ENCODE peak calls at places on chromosomes 11 and 22, in five cellular contexts. J, E, C, Q and U are unnamed samples.

GRCh38 chr22:28855355-28856094 is 27.8 kb upstream of the ZNRF3 start:
- DNase-seq in J (peak), E (peak), C (peak), Q (peak), U (no peak)

GRCh38 chr11:62556102-62556871 is 9.7 kb upstream of the AHNAK start:
- DNase-seq in J (peak), E (peak), C (peak), Q (peak), U (peak)

GRCh38 chr11:117649656-117650055 is 147.4 kb downstream of the DSCAML1 start:
- DNase-seq in J (no peak), E (no peak), C (no peak), Q (no peak), U (no peak)

GRCh38 chr11:78379039-78379670 is 38.5 kb downstream of the GAB2 start:
- DNase-seq in J (no peak), E (no peak), C (no peak), Q (no peak), U (no peak)

GRCh38 chr11:118883004-118883367 is 706 bp upstream of the CXCR5 start:
- DNase-seq in J (no peak), E (no peak), C (no peak), Q (no peak), U (no peak)

GRCh38 chr11:68099474-68100405 is 21.4 kb downstream of the CHKA start:
- DNase-seq in J (peak), E (peak), C (no peak), Q (peak), U (no peak)

GRCh38 chr11:114154271-114155047 is 94.9 kb downstream of the ZBTB16 start:
- DNase-seq in J (peak), E (no peak), C (no peak), Q (no peak), U (no peak)

GRCh38 chr11:28343304-28344233 is 235.4 kb downstream of the METTL15 start:
- DNase-seq in J (no peak), E (peak), C (peak), Q (peak), U (no peak)

GRCh38 chr11:16993495-16993894 is 20.7 kb downstream of the PLEKHA7 start:
- DNase-seq in J (no peak), E (no peak), C (no peak), Q (no peak), U (no peak)

GRCh38 chr11:58059011-58059358 is 28.2 kb downstream of the OR6Q1 start:
- DNase-seq in J (no peak), E (peak), C (no peak), Q (peak), U (no peak)

GRCh38 chr11:18527512-18527911 is 770 bp upstream of the TSG101 start:
- DNase-seq in J (no peak), E (peak), C (no peak), Q (no peak), U (no peak)

GRCh38 chr22:30541979-30542810 is 4.3 kb downstream of the SEC14L6 start:
- DNase-seq in J (no peak), E (no peak), C (no peak), Q (peak), U (no peak)

GRCh38 chr22:21970037-21970799 is 12.4 kb downstream of the TOP3B start:
- DNase-seq in J (no peak), E (no peak), C (no peak), Q (no peak), U (no peak)

GRCh38 chr11:128525411-128526243 is 61.7 kb downstream of the ETS1 start:
- DNase-seq in J (no peak), E (no peak), C (no peak), Q (peak), U (no peak)
- H3K27ac ChIP-seq in J (no peak), E (no peak), C (no peak), Q (no peak), U (peak)

GRCh38 chr11:59174664-59175033 is 2.7 kb downstream of the DTX4 start:
- DNase-seq in J (no peak), E (no peak), C (no peak), Q (no peak), U (no peak)

GRCh38 chr11:59172345-59173079 is 580 bp downstream of the DTX4 start:
- DNase-seq in J (no peak), E (no peak), C (no peak), Q (peak), U (peak)

GRCh38 chr11:59175104-59175503 is 3.2 kb downstream of the DTX4 start:
- DNase-seq in J (no peak), E (no peak), C (no peak), Q (no peak), U (no peak)

GRCh38 chr11:59173080-59173963 is 1.4 kb downstream of the DTX4 start:
- DNase-seq in J (no peak), E (no peak), C (no peak), Q (peak), U (peak)

DNA sequence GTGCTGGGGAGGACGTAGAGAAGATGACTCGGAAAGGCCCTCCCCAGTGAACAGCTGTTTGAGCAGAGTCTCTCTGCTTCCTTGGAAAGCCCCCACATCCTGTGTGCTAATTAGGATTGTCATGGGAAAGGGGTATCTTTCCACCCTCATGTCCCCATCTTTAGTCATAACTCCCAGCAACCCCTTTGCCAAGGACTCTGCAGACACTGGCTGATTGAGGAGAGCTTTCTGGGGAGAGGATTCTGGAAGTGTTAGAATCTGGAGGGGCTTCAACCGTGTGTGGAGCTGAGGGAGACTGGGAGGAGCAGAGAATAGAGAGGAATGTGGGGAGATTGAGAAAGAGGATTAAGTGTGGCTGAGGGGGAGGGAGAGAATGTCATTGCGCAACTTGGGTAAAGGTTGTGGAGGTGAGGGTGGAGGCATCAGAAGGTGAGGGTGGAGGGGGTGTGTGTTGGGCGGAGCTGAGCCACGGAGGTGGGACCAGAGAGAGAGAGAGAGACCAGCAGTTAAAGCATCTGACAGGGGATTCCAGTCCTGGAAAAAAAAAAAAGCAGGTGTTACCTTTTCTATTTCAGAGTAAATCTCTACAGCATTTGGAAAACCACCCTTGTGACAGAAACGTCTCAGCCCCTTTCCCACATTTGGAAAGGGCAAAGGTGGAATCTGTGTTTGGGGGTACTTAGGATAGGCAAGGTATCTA is 2.2 kb downstream of the DTX4 start:
- DNase-seq in J (peak), E (no peak), C (no peak), Q (peak), U (no peak)
- TF ChIP-seq POLR2AphosphoS5 in J (peak), E (no peak), C (no peak), Q (no peak), U (no peak)

GRCh38 chr11:11409916-11410315 is 56.9 kb upstream of the CSNK2A3 start:
- DNase-seq in J (no peak), E (no peak), C (no peak), Q (no peak), U (no peak)
- H3K27ac ChIP-seq in J (no peak), E (no peak), C (no peak), Q (no peak), U (no peak)

DNA sequence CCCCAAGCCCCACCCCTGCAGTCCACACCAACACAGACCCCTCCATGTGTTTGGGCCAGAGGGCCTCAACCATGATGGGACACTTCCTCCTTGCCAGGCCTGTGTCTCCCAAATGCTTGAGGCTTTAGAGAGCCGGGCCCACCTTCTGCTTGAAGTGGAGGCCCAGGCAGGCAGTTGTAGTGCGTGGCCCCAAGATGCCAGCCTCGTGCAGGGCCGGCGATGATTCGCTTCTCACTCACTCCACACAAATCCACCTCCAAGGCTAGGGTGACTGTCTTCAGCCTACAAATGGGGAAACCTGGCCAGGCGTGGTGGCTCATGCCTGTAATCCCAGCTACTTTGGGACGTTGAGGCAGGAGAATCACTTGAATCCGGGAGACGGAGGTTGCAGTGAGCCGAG is 5.7 kb downstream of the PRR5 start:
- DNase-seq in J (no peak), E (no peak), C (no peak), Q (no peak), U (no peak)
- TF ChIP-seq POLR2AphosphoS5 in J (no peak), E (no peak), C (no peak), Q (no peak), U (no peak)

GRCh38 chr11:65112551-65113360 is 1.1 kb downstream of the TM7SF2 start:
- DNase-seq in J (no peak), E (peak), C (no peak), Q (peak), U (peak)
- H3K27ac ChIP-seq in J (peak), E (no peak), C (peak), Q (no peak), U (peak)

DNA sequence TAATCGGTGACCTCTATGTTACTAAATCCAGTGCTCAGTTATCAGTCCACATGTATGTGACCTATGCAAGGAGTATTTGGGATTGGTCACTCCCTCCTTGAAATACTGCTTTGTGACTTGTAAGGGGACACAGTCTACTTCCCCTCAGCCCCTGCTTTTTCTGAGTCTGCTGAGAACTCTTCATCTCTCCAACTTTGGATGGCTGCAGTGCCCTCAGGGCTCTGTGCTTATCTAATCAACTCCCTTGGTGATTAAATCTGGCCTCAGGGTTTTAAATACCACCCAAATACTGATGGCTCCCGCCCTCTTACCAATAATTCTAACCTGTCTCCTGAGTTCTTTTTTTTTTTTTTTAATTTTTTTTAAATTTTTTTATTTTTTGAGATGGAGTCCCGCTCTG is 40.2 kb downstream of the FAM118A start:
- DNase-seq in J (no peak), E (no peak), C (no peak), Q (no peak), U (no peak)
- TF ChIP-seq POLR2AphosphoS5 in J (no peak), E (no peak), C (no peak), Q (no peak), U (no peak)